ENCODE peak calls at places on chromosomes 16 and 17, in seven cellular contexts. One of them, this sample, is unnamed.

GRCh38 chr17:56699186-56699895 is 105.8 kb downstream of the NOG start:
- DNase-seq in T-helper 1 cell: no peak
- DNase-seq in pulmonary artery endothelial cell: peak; percentile 77
- DNase-seq in RWPE1: peak; percentile 99
- DNase-seq in left colon: peak; percentile 45
- DNase-seq in vagina: no peak
- DNase-seq in NCI-H1048: no peak
- DNase-seq in this sample: no peak

GRCh38 chr17:56866496-56866895 is 32.5 kb downstream of the DGKE start:
- DNase-seq in NCI-H1048: no peak
- DNase-seq in pulmonary artery endothelial cell: no peak
- DNase-seq in left colon: no peak
- DNase-seq in RWPE1: no peak
- DNase-seq in T-helper 1 cell: no peak
- DNase-seq in vagina: no peak
- DNase-seq in this sample: no peak

GRCh38 chr17:15453246-15453645 is 14.2 kb downstream of the CDRT4 start:
- DNase-seq in NCI-H1048: no peak
- DNase-seq in RWPE1: no peak
- DNase-seq in pulmonary artery endothelial cell: no peak
- DNase-seq in T-helper 1 cell: no peak
- DNase-seq in left colon: no peak
- DNase-seq in vagina: no peak
- DNase-seq in this sample: no peak

GRCh38 chr16:5918553-5919127 is 821.0 kb upstream of the EEF2KMT start:
- DNase-seq in NCI-H1048: no peak
- DNase-seq in vagina: no peak
- DNase-seq in left colon: peak; percentile 28
- DNase-seq in T-helper 1 cell: no peak
- DNase-seq in RWPE1: no peak
- DNase-seq in pulmonary artery endothelial cell: no peak
- DNase-seq in this sample: no peak

GRCh38 chr17:14672830-14673229 is 371.9 kb downstream of the HS3ST3B1 start:
- DNase-seq in vagina: no peak
- DNase-seq in left colon: no peak
- DNase-seq in T-helper 1 cell: no peak
- DNase-seq in NCI-H1048: peak; percentile 9
- DNase-seq in RWPE1: peak; percentile 19
- DNase-seq in pulmonary artery endothelial cell: no peak
- DNase-seq in this sample: no peak

GRCh38 chr17:4510615-4510941 is 11.9 kb downstream of the SPNS2 start:
- DNase-seq in left colon: no peak
- DNase-seq in NCI-H1048: no peak
- DNase-seq in vagina: no peak
- DNase-seq in RWPE1: no peak
- DNase-seq in pulmonary artery endothelial cell: no peak
- DNase-seq in T-helper 1 cell: no peak
- DNase-seq in this sample: no peak

GRCh38 chr16:12228607-12229499 is 252.3 kb downstream of the SNX29 start:
- DNase-seq in T-helper 1 cell: peak; percentile 14
- DNase-seq in left colon: peak; percentile 85
- DNase-seq in pulmonary artery endothelial cell: peak; percentile 11
- DNase-seq in RWPE1: peak; percentile 40
- DNase-seq in vagina: no peak
- DNase-seq in NCI-H1048: no peak
- DNase-seq in this sample: no peak

GRCh38 chr17:71878998-71879397 is 241.8 kb upstream of the SOX9 start:
- DNase-seq in T-helper 1 cell: no peak
- DNase-seq in pulmonary artery endothelial cell: no peak
- DNase-seq in NCI-H1048: no peak
- DNase-seq in RWPE1: no peak
- DNase-seq in vagina: no peak
- DNase-seq in left colon: no peak
- DNase-seq in this sample: no peak

GRCh38 chr16:75198135-75198600 is 8.8 kb downstream of the CTRB2 start:
- DNase-seq in RWPE1: no peak
- DNase-seq in T-helper 1 cell: no peak
- DNase-seq in left colon: no peak
- DNase-seq in pulmonary artery endothelial cell: no peak
- DNase-seq in vagina: no peak
- DNase-seq in NCI-H1048: no peak
- DNase-seq in this sample: no peak

GRCh38 chr17:46964315-46965265 is 14.5 kb downstream of the RPRML start:
- DNase-seq in vagina: no peak
- DNase-seq in RWPE1: no peak
- DNase-seq in pulmonary artery endothelial cell: no peak
- DNase-seq in T-helper 1 cell: no peak
- DNase-seq in NCI-H1048: no peak
- DNase-seq in left colon: no peak
- DNase-seq in this sample: no peak

GRCh38 chr17:76007131-76007849 is 6.6 kb downstream of the CDK3 start:
- DNase-seq in T-helper 1 cell: no peak
- DNase-seq in NCI-H1048: no peak
- DNase-seq in RWPE1: no peak
- DNase-seq in vagina: no peak
- DNase-seq in left colon: no peak
- DNase-seq in pulmonary artery endothelial cell: no peak
- DNase-seq in this sample: no peak

GRCh38 chr17:61201211-61201610 is 198.4 kb upstream of the TBX2 start:
- DNase-seq in vagina: no peak
- DNase-seq in T-helper 1 cell: no peak
- DNase-seq in NCI-H1048: no peak
- DNase-seq in RWPE1: no peak
- DNase-seq in left colon: no peak
- DNase-seq in pulmonary artery endothelial cell: no peak
- DNase-seq in this sample: no peak

GRCh38 chr17:68054296-68054900 is 18.9 kb downstream of the KPNA2 start:
- DNase-seq in left colon: no peak
- DNase-seq in NCI-H1048: no peak
- DNase-seq in vagina: no peak
- DNase-seq in RWPE1: no peak
- DNase-seq in T-helper 1 cell: no peak
- DNase-seq in pulmonary artery endothelial cell: peak; percentile 75
- DNase-seq in this sample: no peak

GRCh38 chr17:61724777-61725176 is 133.8 kb upstream of the NACA2 start:
- DNase-seq in RWPE1: no peak
- DNase-seq in T-helper 1 cell: no peak
- DNase-seq in left colon: no peak
- DNase-seq in pulmonary artery endothelial cell: no peak
- DNase-seq in vagina: no peak
- DNase-seq in NCI-H1048: no peak
- DNase-seq in this sample: no peak

GRCh38 chr17:69500911-69501429 is 86.5 kb downstream of the MAP2K6 start:
- DNase-seq in T-helper 1 cell: no peak
- DNase-seq in RWPE1: no peak
- DNase-seq in vagina: no peak
- DNase-seq in left colon: peak; percentile 33
- DNase-seq in pulmonary artery endothelial cell: no peak
- DNase-seq in NCI-H1048: no peak
- DNase-seq in this sample: no peak

GRCh38 chr17:76529643-76530488 is 7.6 kb downstream of the CYGB start:
- DNase-seq in NCI-H1048: no peak
- DNase-seq in vagina: no peak
- DNase-seq in pulmonary artery endothelial cell: no peak
- DNase-seq in T-helper 1 cell: no peak
- DNase-seq in left colon: peak; percentile 76
- DNase-seq in RWPE1: no peak
- DNase-seq in this sample: no peak

GRCh38 chr17:82970067-82970466 is 109.3 kb upstream of the METRNL start:
- DNase-seq in T-helper 1 cell: no peak
- DNase-seq in NCI-H1048: no peak
- DNase-seq in vagina: no peak
- DNase-seq in RWPE1: no peak
- DNase-seq in pulmonary artery endothelial cell: no peak
- DNase-seq in left colon: no peak
- DNase-seq in this sample: no peak

GRCh38 chr17:10198509-10199249 is at the start of gene GAS7:
- DNase-seq in pulmonary artery endothelial cell: no peak
- DNase-seq in vagina: no peak
- DNase-seq in RWPE1: no peak
- DNase-seq in left colon: peak; percentile 39
- DNase-seq in NCI-H1048: no peak
- DNase-seq in T-helper 1 cell: peak; percentile 33
- DNase-seq in this sample: peak; percentile 13

GRCh38 chr16:7398536-7398935 is 65.9 kb downstream of the RBFOX1 start:
- DNase-seq in pulmonary artery endothelial cell: no peak
- DNase-seq in left colon: no peak
- DNase-seq in T-helper 1 cell: no peak
- DNase-seq in RWPE1: no peak
- DNase-seq in vagina: no peak
- DNase-seq in NCI-H1048: no peak
- DNase-seq in this sample: no peak

GRCh38 chr17:4010754-4011153 is 46.5 kb upstream of the ATP2A3 start:
- DNase-seq in RWPE1: no peak
- DNase-seq in NCI-H1048: no peak
- DNase-seq in T-helper 1 cell: no peak
- DNase-seq in left colon: no peak
- DNase-seq in vagina: no peak
- DNase-seq in pulmonary artery endothelial cell: no peak
- DNase-seq in this sample: no peak

GRCh38 chr17:65433157-65433556 is 128.3 kb downstream of the AXIN2 start:
- DNase-seq in vagina: no peak
- DNase-seq in RWPE1: no peak
- DNase-seq in pulmonary artery endothelial cell: no peak
- DNase-seq in NCI-H1048: no peak
- DNase-seq in T-helper 1 cell: no peak
- DNase-seq in left colon: no peak
- DNase-seq in this sample: no peak

GRCh38 chr17:21025446-21025845 is 17.4 kb downstream of the USP22 start:
- DNase-seq in RWPE1: no peak
- DNase-seq in vagina: no peak
- DNase-seq in left colon: no peak
- DNase-seq in pulmonary artery endothelial cell: no peak
- DNase-seq in NCI-H1048: no peak
- DNase-seq in T-helper 1 cell: no peak
- DNase-seq in this sample: no peak

GRCh38 chr16:85401917-85402766 is 211.0 kb upstream of the GSE1 start:
- DNase-seq in vagina: no peak
- DNase-seq in T-helper 1 cell: no peak
- DNase-seq in NCI-H1048: no peak
- DNase-seq in RWPE1: no peak
- DNase-seq in left colon: no peak
- DNase-seq in pulmonary artery endothelial cell: no peak
- DNase-seq in this sample: no peak

GRCh38 chr16:73473713-73474112 is 425.8 kb upstream of the ZFHX3 start:
- DNase-seq in pulmonary artery endothelial cell: no peak
- DNase-seq in left colon: no peak
- DNase-seq in vagina: no peak
- DNase-seq in RWPE1: no peak
- DNase-seq in T-helper 1 cell: no peak
- DNase-seq in NCI-H1048: no peak
- DNase-seq in this sample: no peak

GRCh38 chr17:63911657-63912100 is 621 bp upstream of the CSHL1 start:
- DNase-seq in NCI-H1048: no peak
- DNase-seq in vagina: no peak
- DNase-seq in T-helper 1 cell: peak; percentile 46
- DNase-seq in left colon: no peak
- DNase-seq in pulmonary artery endothelial cell: no peak
- DNase-seq in RWPE1: peak; percentile 61
- DNase-seq in this sample: peak; percentile 47

GRCh38 chr16:30660424-30661251 is 2.4 kb downstream of the FBRS start:
- DNase-seq in T-helper 1 cell: peak; percentile 84
- DNase-seq in pulmonary artery endothelial cell: no peak
- DNase-seq in RWPE1: no peak
- DNase-seq in left colon: peak; percentile 84
- DNase-seq in vagina: no peak
- DNase-seq in NCI-H1048: no peak
- DNase-seq in this sample: peak; percentile 76

GRCh38 chr17:72254808-72255449 is 134.1 kb downstream of the SOX9 start:
- DNase-seq in RWPE1: peak; percentile 13
- DNase-seq in T-helper 1 cell: no peak
- DNase-seq in pulmonary artery endothelial cell: no peak
- DNase-seq in vagina: no peak
- DNase-seq in left colon: no peak
- DNase-seq in NCI-H1048: no peak
- DNase-seq in this sample: no peak

GRCh38 chr16:56357765-56358322 is 67.5 kb downstream of the AMFR start:
- DNase-seq in left colon: peak; percentile 26
- DNase-seq in pulmonary artery endothelial cell: no peak
- DNase-seq in NCI-H1048: no peak
- DNase-seq in RWPE1: no peak
- DNase-seq in T-helper 1 cell: no peak
- DNase-seq in vagina: no peak
- DNase-seq in this sample: no peak

GRCh38 chr17:27654654-27655524 is 23.9 kb downstream of the LGALS9 start:
- DNase-seq in pulmonary artery endothelial cell: no peak
- DNase-seq in left colon: peak; percentile 67
- DNase-seq in T-helper 1 cell: peak; percentile 69
- DNase-seq in vagina: no peak
- DNase-seq in RWPE1: peak; percentile 75
- DNase-seq in NCI-H1048: peak; percentile 46
- DNase-seq in this sample: peak; percentile 46

GRCh38 chr17:69012895-69013805 is 47.6 kb downstream of the ABCA9 start:
- DNase-seq in left colon: no peak
- DNase-seq in RWPE1: no peak
- DNase-seq in vagina: no peak
- DNase-seq in pulmonary artery endothelial cell: peak; percentile 70
- DNase-seq in NCI-H1048: no peak
- DNase-seq in T-helper 1 cell: no peak
- DNase-seq in this sample: no peak

GRCh38 chr17:7932483-7932891 is 481 bp downstream of the CNTROB start:
- DNase-seq in T-helper 1 cell: no peak
- DNase-seq in left colon: peak; percentile 33
- DNase-seq in NCI-H1048: no peak
- DNase-seq in RWPE1: peak; percentile 44
- DNase-seq in pulmonary artery endothelial cell: no peak
- DNase-seq in vagina: no peak
- DNase-seq in this sample: no peak

GRCh38 chr16:67270931-67271338 is 8.4 kb upstream of the PLEKHG4 start:
- DNase-seq in left colon: no peak
- DNase-seq in vagina: no peak
- DNase-seq in pulmonary artery endothelial cell: no peak
- DNase-seq in RWPE1: no peak
- DNase-seq in T-helper 1 cell: no peak
- DNase-seq in NCI-H1048: no peak
- DNase-seq in this sample: no peak

GRCh38 chr16:88976359-88977027 is 514 bp downstream of the CBFA2T3 start:
- DNase-seq in pulmonary artery endothelial cell: no peak
- DNase-seq in RWPE1: no peak
- DNase-seq in vagina: no peak
- DNase-seq in left colon: no peak
- DNase-seq in NCI-H1048: no peak
- DNase-seq in T-helper 1 cell: no peak
- DNase-seq in this sample: no peak

GRCh38 chr16:84052071-84052622 is 9.6 kb upstream of the SLC38A8 start:
- DNase-seq in RWPE1: no peak
- DNase-seq in NCI-H1048: no peak
- DNase-seq in T-helper 1 cell: no peak
- DNase-seq in left colon: no peak
- DNase-seq in vagina: no peak
- DNase-seq in pulmonary artery endothelial cell: no peak
- DNase-seq in this sample: no peak

GRCh38 chr16:69836252-69836651 is 74.1 kb downstream of the WWP2 start:
- DNase-seq in NCI-H1048: no peak
- DNase-seq in left colon: no peak
- DNase-seq in T-helper 1 cell: no peak
- DNase-seq in vagina: no peak
- DNase-seq in RWPE1: no peak
- DNase-seq in pulmonary artery endothelial cell: no peak
- DNase-seq in this sample: no peak

GRCh38 chr17:80261159-80261894 is 675 bp downstream of the RNF213 start:
- DNase-seq in RWPE1: peak; percentile 36
- DNase-seq in T-helper 1 cell: peak; percentile 89
- DNase-seq in NCI-H1048: no peak
- DNase-seq in vagina: no peak
- DNase-seq in left colon: peak; percentile 69
- DNase-seq in pulmonary artery endothelial cell: no peak
- DNase-seq in this sample: peak; percentile 58

GRCh38 chr16:47732806-47733150 is 271.6 kb downstream of the PHKB start:
- DNase-seq in T-helper 1 cell: peak; percentile 8
- DNase-seq in NCI-H1048: no peak
- DNase-seq in vagina: no peak
- DNase-seq in RWPE1: peak; percentile 81
- DNase-seq in pulmonary artery endothelial cell: peak; percentile 33
- DNase-seq in left colon: no peak
- DNase-seq in this sample: no peak

This sample was measured in effector CD4-positive, alpha-beta T cell.